ENCODE peak calls at places on chromosome 14, in six cellular contexts. M, I, E, U, H and T are unnamed samples.

GRCh38 chr14:105493921-105494605 is 3.0 kb downstream of the TEDC1 start:
- DNase-seq in U (no peak), M (peak; percentile 59), E (no peak), H (no peak), I (no peak), T (no peak)

GRCh38 chr14:75059642-75060041 is 4.2 kb downstream of the ACYP1 start:
- DNase-seq in I (no peak), M (no peak), U (peak; percentile 58), E (no peak), H (peak; percentile 33), T (peak; percentile 22)

GRCh38 chr14:103628684-103629502 is at the start of gene KLC1:
- DNase-seq in E (peak; percentile 62), U (peak; percentile 61), M (peak; percentile 85), I (peak; percentile 75), H (peak; percentile 58), T (no peak)

GRCh38 chr14:91068642-91069041 is 8.2 kb upstream of the RPS6KA5 start:
- DNase-seq in H (no peak), M (no peak), E (no peak), U (peak; percentile 20), I (no peak), T (no peak)

GRCh38 chr14:37592288-37593274 is 2.5 kb downstream of the FOXA1 start:
- DNase-seq in U (no peak), H (peak; percentile 52), I (no peak), M (no peak), E (no peak), T (no peak)

GRCh38 chr14:27927519-27927918 is 839.1 kb upstream of the FOXG1 start:
- DNase-seq in I (no peak), U (no peak), E (no peak), H (no peak), M (no peak), T (no peak)

GRCh38 chr14:26598081-26598671 is 343 bp upstream of the NOVA1 start:
- DNase-seq in E (peak; percentile 86), M (no peak), H (peak; percentile 77), I (no peak), U (peak; percentile 53), T (peak; percentile 85)

GRCh38 chr14:72736348-72736747 is 157.6 kb downstream of the DPF3 start:
- DNase-seq in M (peak; percentile 13), U (peak; percentile 95), H (peak; percentile 27), E (peak; percentile 6), I (no peak), T (peak; percentile 4)

GRCh38 chr14:53391631-53392030 is 238.5 kb upstream of the DDHD1 start:
- DNase-seq in M (no peak), H (peak; percentile 86), U (peak; percentile 76), E (peak; percentile 87), I (no peak), T (peak; percentile 74)

GRCh38 chr14:82694820-82695219 is 1161.2 kb upstream of the SEL1L start:
- DNase-seq in U (no peak), I (no peak), H (peak; percentile 39), M (no peak), E (no peak), T (no peak)

GRCh38 chr14:59238242-59238641 is 49.8 kb downstream of the DAAM1 start:
- DNase-seq in M (no peak), I (no peak), E (no peak), U (no peak), H (no peak), T (no peak)

GRCh38 chr14:85195872-85196477 is 334.0 kb upstream of the FLRT2 start:
- DNase-seq in H (peak; percentile 19), E (peak; percentile 11), M (no peak), I (peak; percentile 16), U (peak; percentile 17), T (no peak)

GRCh38 chr14:92986254-92987147 is 63.6 kb downstream of the CHGA start:
- DNase-seq in U (peak; percentile 67), M (no peak), E (peak; percentile 49), I (no peak), H (peak; percentile 86), T (peak; percentile 65)

GRCh38 chr14:44297437-44297836 is 209.6 kb downstream of the FSCB start:
- DNase-seq in I (no peak), U (no peak), E (no peak), M (no peak), H (peak; percentile 15), T (no peak)

GRCh38 chr14:97077687-97078086 is 280.5 kb downstream of the VRK1 start:
- DNase-seq in M (no peak), H (no peak), E (no peak), U (no peak), I (no peak), T (no peak)

GRCh38 chr14:49240383-49240782 is 345.8 kb downstream of the RPS29 start:
- DNase-seq in U (no peak), I (no peak), H (peak; percentile 68), E (no peak), M (no peak), T (peak; percentile 22)

GRCh38 chr14:21902561-21903199 is 229.1 kb upstream of the OR4E1 start:
- DNase-seq in M (no peak), U (no peak), H (no peak), E (no peak), I (peak; percentile 1), T (no peak)

GRCh38 chr14:101716956-101717662 is 44.4 kb upstream of the PPP2R5C start:
- DNase-seq in I (no peak), H (no peak), M (no peak), U (no peak), E (no peak), T (no peak)

GRCh38 chr14:105075364-105076295 is 10.4 kb upstream of the GPR132 start:
- DNase-seq in U (no peak), M (no peak), E (peak; percentile 16), I (peak; percentile 83), H (no peak), T (no peak)